ENCODE peak calls at places on chromosome 1, in four cellular contexts. One of them, this sample, is unnamed.

GRCh38 chr1:96520542-96520941 is 201.0 kb upstream of the PTBP2 start:
- DNase-seq in transverse colon: no peak
- DNase-seq in right lobe of liver: no peak
- DNase-seq in tibial nerve: no peak
- DNase-seq in this sample: no peak

GRCh38 chr1:31431351-31431750 is 18.3 kb downstream of the SERINC2 start:
- DNase-seq in transverse colon: peak; percentile 53
- DNase-seq in right lobe of liver: no peak
- DNase-seq in tibial nerve: no peak
- DNase-seq in this sample: no peak

GRCh38 chr1:232628335-232629214 is 1.4 kb downstream of the SIPA1L2 start:
- DNase-seq in transverse colon: no peak
- DNase-seq in right lobe of liver: no peak
- DNase-seq in tibial nerve: no peak
- DNase-seq in this sample: no peak

GRCh38 chr1:150281221-150281757 is 1.1 kb upstream of the CIART start:
- DNase-seq in transverse colon: peak; percentile 78
- DNase-seq in right lobe of liver: peak; percentile 78
- DNase-seq in tibial nerve: peak; percentile 60
- DNase-seq in this sample: peak; percentile 86

GRCh38 chr1:91273875-91274274 is 130.8 kb downstream of the HFM1 start:
- DNase-seq in transverse colon: no peak
- DNase-seq in right lobe of liver: no peak
- DNase-seq in tibial nerve: no peak
- DNase-seq in this sample: no peak

GRCh38 chr1:1895456-1896333 is 4.8 kb upstream of the GNB1 start:
- DNase-seq in transverse colon: no peak
- DNase-seq in right lobe of liver: no peak
- DNase-seq in tibial nerve: no peak
- DNase-seq in this sample: no peak

GRCh38 chr1:9553736-9554144 is 14.5 kb downstream of the SLC25A33 start:
- DNase-seq in transverse colon: no peak
- DNase-seq in right lobe of liver: peak; percentile 90
- DNase-seq in tibial nerve: no peak
- DNase-seq in this sample: no peak

GRCh38 chr1:233639611-233640010 is 25.7 kb downstream of the KCNK1 start:
- DNase-seq in transverse colon: no peak
- DNase-seq in right lobe of liver: no peak
- DNase-seq in tibial nerve: no peak
- DNase-seq in this sample: no peak

GRCh38 chr1:230807029-230807428 is 59.8 kb downstream of the CAPN9 start:
- DNase-seq in transverse colon: no peak
- DNase-seq in right lobe of liver: no peak
- DNase-seq in tibial nerve: peak; percentile 35
- DNase-seq in this sample: no peak

GRCh38 chr1:184759651-184760050 is 5.0 kb upstream of the EDEM3 start:
- DNase-seq in transverse colon: no peak
- DNase-seq in right lobe of liver: no peak
- DNase-seq in tibial nerve: no peak
- DNase-seq in this sample: no peak

GRCh38 chr1:51192213-51192843 is 43.7 kb upstream of the RNF11 start:
- DNase-seq in transverse colon: peak; percentile 63
- DNase-seq in right lobe of liver: peak; percentile 55
- DNase-seq in tibial nerve: peak; percentile 26
- DNase-seq in this sample: peak; percentile 68

GRCh38 chr1:185652348-185652747 is 81.8 kb upstream of the HMCN1 start:
- DNase-seq in transverse colon: no peak
- DNase-seq in right lobe of liver: no peak
- DNase-seq in tibial nerve: no peak
- DNase-seq in this sample: no peak

GRCh38 chr1:52423771-52424170 is 19.4 kb downstream of the PRPF38A start:
- DNase-seq in transverse colon: no peak
- DNase-seq in right lobe of liver: no peak
- DNase-seq in tibial nerve: no peak
- DNase-seq in this sample: no peak

GRCh38 chr1:86016076-86016746 is 140.4 kb downstream of the COL24A1 start:
- DNase-seq in transverse colon: no peak
- DNase-seq in right lobe of liver: no peak
- DNase-seq in tibial nerve: no peak
- DNase-seq in this sample: no peak

GRCh38 chr1:24966724-24967346 is 36.8 kb upstream of the RUNX3 start:
- DNase-seq in transverse colon: no peak
- DNase-seq in right lobe of liver: no peak
- DNase-seq in tibial nerve: no peak
- DNase-seq in this sample: no peak

GRCh38 chr1:93908394-93909145 is 660 bp downstream of the GCLM start:
- DNase-seq in transverse colon: peak; percentile 71
- DNase-seq in right lobe of liver: peak; percentile 90
- DNase-seq in tibial nerve: no peak
- DNase-seq in this sample: peak; percentile 41

GRCh38 chr1:86998727-86999126 is 84.3 kb downstream of the HS2ST1 start:
- DNase-seq in transverse colon: no peak
- DNase-seq in right lobe of liver: no peak
- DNase-seq in tibial nerve: no peak
- DNase-seq in this sample: no peak

GRCh38 chr1:180267761-180268555 is 37.9 kb downstream of the LHX4 start:
- DNase-seq in transverse colon: no peak
- DNase-seq in right lobe of liver: peak; percentile 46
- DNase-seq in tibial nerve: no peak
- DNase-seq in this sample: no peak

GRCh38 chr1:117821382-117821755 is 108.1 kb downstream of the GDAP2 start:
- DNase-seq in transverse colon: no peak
- DNase-seq in right lobe of liver: no peak
- DNase-seq in tibial nerve: no peak
- DNase-seq in this sample: no peak

GRCh38 chr1:211828584-211829342 is 1.8 kb downstream of the LPGAT1 start:
- DNase-seq in transverse colon: no peak
- DNase-seq in right lobe of liver: no peak
- DNase-seq in tibial nerve: no peak
- DNase-seq in this sample: no peak

GRCh38 chr1:20634594-20635084 is 1.4 kb downstream of the PINK1 start:
- DNase-seq in transverse colon: peak; percentile 59
- DNase-seq in right lobe of liver: peak; percentile 77
- DNase-seq in tibial nerve: no peak
- DNase-seq in this sample: no peak

GRCh38 chr1:27594542-27595510 is 9.1 kb downstream of the AHDC1 start:
- DNase-seq in transverse colon: no peak
- DNase-seq in right lobe of liver: no peak
- DNase-seq in tibial nerve: no peak
- DNase-seq in this sample: no peak

GRCh38 chr1:186739515-186739914 is 59.3 kb upstream of the PTGS2 start:
- DNase-seq in transverse colon: no peak
- DNase-seq in right lobe of liver: no peak
- DNase-seq in tibial nerve: no peak
- DNase-seq in this sample: no peak

GRCh38 chr1:185917646-185918045 is 183.5 kb downstream of the HMCN1 start:
- DNase-seq in transverse colon: no peak
- DNase-seq in right lobe of liver: no peak
- DNase-seq in tibial nerve: no peak
- DNase-seq in this sample: no peak

GRCh38 chr1:31792116-31792515 is 23.7 kb downstream of the SPOCD1 start:
- DNase-seq in transverse colon: no peak
- DNase-seq in right lobe of liver: peak; percentile 43
- DNase-seq in tibial nerve: peak; percentile 7
- DNase-seq in this sample: no peak

GRCh38 chr1:43803646-43804045 is 96.3 kb downstream of the ST3GAL3 start:
- DNase-seq in transverse colon: no peak
- DNase-seq in right lobe of liver: no peak
- DNase-seq in tibial nerve: no peak
- DNase-seq in this sample: no peak

GRCh38 chr1:226938903-226939438 is 1.1 kb upstream of the COQ8A start:
- DNase-seq in transverse colon: no peak
- DNase-seq in right lobe of liver: no peak
- DNase-seq in tibial nerve: no peak
- DNase-seq in this sample: no peak

GRCh38 chr1:226940806-226941067 is 643 bp downstream of the COQ8A start:
- DNase-seq in transverse colon: no peak
- DNase-seq in right lobe of liver: no peak
- DNase-seq in tibial nerve: no peak
- DNase-seq in this sample: no peak

GRCh38 chr1:226940029-226940805 is at the start of gene COQ8A:
- DNase-seq in transverse colon: peak; percentile 99
- DNase-seq in right lobe of liver: peak; percentile 100
- DNase-seq in tibial nerve: peak; percentile 98
- DNase-seq in this sample: peak; percentile 99

GRCh38 chr1:226937940-226938725 is 2.0 kb upstream of the COQ8A start:
- DNase-seq in transverse colon: no peak
- DNase-seq in right lobe of liver: no peak
- DNase-seq in tibial nerve: no peak
- DNase-seq in this sample: no peak

DNA sequence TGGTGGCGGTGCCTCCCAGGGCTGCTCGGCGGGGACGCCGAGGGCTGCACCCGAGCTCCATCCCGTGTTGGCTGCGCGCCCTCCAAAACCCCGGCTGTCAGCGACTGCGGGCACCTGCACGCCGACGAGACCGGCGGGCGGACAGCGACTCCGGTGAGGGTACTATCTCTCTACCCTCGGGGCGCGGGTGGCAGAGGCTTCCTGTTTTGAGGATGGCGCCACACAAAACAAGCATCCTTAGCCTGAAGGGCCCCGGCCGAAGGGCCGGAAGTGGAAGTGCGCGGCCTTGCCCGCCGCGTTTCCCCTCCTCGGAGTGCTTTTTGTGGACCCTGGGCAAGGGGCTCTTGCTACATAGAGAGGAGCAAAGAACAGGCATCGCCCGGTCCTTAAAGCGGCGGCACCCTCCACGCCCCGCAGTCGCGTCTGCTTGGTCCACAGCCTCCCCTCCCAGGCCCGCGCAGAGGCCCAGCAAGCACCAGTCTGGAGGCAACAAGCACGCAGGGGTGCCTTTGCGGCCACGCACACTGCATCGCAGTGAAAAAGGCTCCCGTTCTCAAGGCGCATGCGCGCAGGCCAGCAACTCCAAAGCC is 560 bp upstream of the COQ8A start:
- DNase-seq in transverse colon: peak; percentile 67
- DNase-seq in right lobe of liver: peak; percentile 79
- DNase-seq in tibial nerve: no peak
- DNase-seq in this sample: peak; percentile 83
- TF ChIP-seq CTCF in transverse colon: no peak
- TF ChIP-seq CTCF in right lobe of liver: no peak
- TF ChIP-seq CTCF in tibial nerve: no peak
- TF ChIP-seq CTCF in this sample: no peak

GRCh38 chr1:6419397-6419802 is 319 bp downstream of the HES2 start:
- DNase-seq in transverse colon: no peak
- DNase-seq in right lobe of liver: no peak
- DNase-seq in tibial nerve: no peak
- DNase-seq in this sample: no peak
- TF ChIP-seq POLR2A in transverse colon: no peak
- TF ChIP-seq POLR2A in right lobe of liver: no peak
- TF ChIP-seq POLR2A in tibial nerve: no peak
- TF ChIP-seq POLR2A in this sample: no peak

GRCh38 chr1:155223017-155223416 is 14.5 kb downstream of the MTX1 start:
- DNase-seq in transverse colon: no peak
- DNase-seq in right lobe of liver: no peak
- DNase-seq in tibial nerve: no peak
- DNase-seq in this sample: no peak

GRCh38 chr1:155226188-155226909 is 17.9 kb downstream of the MTX1 start:
- DNase-seq in transverse colon: peak; percentile 87
- DNase-seq in right lobe of liver: no peak
- DNase-seq in tibial nerve: peak; percentile 64
- DNase-seq in this sample: peak; percentile 75

GRCh38 chr1:155228096-155228427 is 19.6 kb downstream of the MTX1 start:
- DNase-seq in transverse colon: no peak
- DNase-seq in right lobe of liver: no peak
- DNase-seq in tibial nerve: no peak
- DNase-seq in this sample: no peak

GRCh38 chr1:155226910-155227260 is 18.4 kb downstream of the MTX1 start:
- DNase-seq in transverse colon: peak; percentile 61
- DNase-seq in right lobe of liver: no peak
- DNase-seq in tibial nerve: no peak
- DNase-seq in this sample: peak; percentile 65

DNA sequence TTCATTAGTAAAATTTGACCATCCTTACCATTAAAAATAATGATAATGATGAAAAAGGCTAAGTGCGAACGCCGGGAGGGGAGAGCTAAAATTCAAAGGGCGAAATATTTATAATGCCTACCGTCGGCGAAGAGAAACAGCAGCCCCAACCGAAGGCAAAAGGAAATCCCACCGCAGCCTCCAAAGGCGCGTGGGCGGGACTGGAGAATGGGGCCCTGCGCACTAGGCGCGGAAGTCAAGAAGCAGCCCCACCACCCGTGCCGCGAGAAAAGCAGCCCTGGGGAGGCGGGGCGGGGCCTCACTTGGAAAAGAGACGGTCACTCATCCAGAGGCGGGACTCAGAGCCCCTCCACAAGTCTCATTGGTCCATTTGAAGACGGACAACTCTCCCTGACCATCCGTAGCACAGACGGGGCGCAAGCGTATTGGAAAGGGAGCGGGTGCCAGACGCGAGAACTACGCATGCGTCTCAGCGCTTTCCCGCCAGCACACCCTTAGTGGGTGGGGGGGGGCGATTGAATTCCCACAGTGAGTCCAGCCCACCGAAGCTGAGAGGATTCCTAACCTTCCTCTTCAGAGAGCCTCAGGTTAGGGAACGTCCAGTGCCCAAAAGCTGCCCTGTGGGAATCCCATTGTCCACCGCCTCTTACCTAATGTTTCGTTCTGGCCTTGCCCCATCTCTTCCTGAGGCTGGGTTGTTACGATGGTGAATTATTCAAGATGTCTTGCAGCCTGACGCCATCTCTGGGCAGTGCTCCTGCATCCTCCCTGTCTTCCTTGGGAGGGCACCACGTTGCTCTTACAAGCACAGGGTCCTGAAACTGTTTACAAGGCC is 19.0 kb downstream of the MTX1 start:
- DNase-seq in transverse colon: peak; percentile 99
- DNase-seq in right lobe of liver: peak; percentile 98
- DNase-seq in tibial nerve: peak; percentile 99
- DNase-seq in this sample: peak; percentile 97
- TF ChIP-seq CTCF in transverse colon: no peak
- TF ChIP-seq CTCF in right lobe of liver: no peak
- TF ChIP-seq CTCF in tibial nerve: no peak
- TF ChIP-seq CTCF in this sample: no peak

DNA sequence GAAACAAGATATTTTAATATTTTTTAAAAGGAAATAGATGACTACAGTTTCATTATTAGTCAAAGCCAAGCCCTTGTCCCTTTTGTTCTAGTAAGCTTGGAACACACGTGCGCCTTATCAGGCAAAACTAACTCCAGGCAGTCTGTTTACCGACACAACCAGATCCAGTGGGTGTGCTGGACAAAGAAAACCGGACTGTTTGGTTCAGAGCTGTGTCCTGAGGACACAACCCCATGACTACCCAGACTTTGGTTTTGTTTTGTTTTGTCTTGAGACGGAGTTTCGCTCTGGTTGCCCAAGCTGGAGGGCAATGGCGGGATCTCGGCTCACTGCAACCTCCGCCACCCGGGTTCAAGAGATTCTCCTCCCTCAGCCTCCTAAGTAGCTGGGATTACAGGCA is 13.9 kb upstream of the RHOU start:
- DNase-seq in transverse colon: peak; percentile 33
- DNase-seq in right lobe of liver: peak; percentile 79
- DNase-seq in tibial nerve: no peak
- DNase-seq in this sample: no peak
- TF ChIP-seq POLR2A in transverse colon: no peak
- TF ChIP-seq POLR2A in right lobe of liver: peak; percentile 35
- TF ChIP-seq POLR2A in tibial nerve: no peak
- TF ChIP-seq POLR2A in this sample: no peak

GRCh38 chr1:178513278-178513983 is 522 bp downstream of the TEX35 start:
- DNase-seq in transverse colon: peak; percentile 38
- DNase-seq in right lobe of liver: no peak
- DNase-seq in tibial nerve: no peak
- DNase-seq in this sample: no peak
- TF ChIP-seq CTCF in transverse colon: no peak
- TF ChIP-seq CTCF in right lobe of liver: no peak
- TF ChIP-seq CTCF in tibial nerve: no peak
- TF ChIP-seq CTCF in this sample: no peak

This sample was measured in ovary.